ENCODE peak calls at places on chromosomes 5 and 9, in four cellular contexts. L, D, J and E are unnamed samples.
A peak's percentile ranks its signal among the peaks of the same experiment; 100 is the strongest.

GRCh38 chr9:134356496-134357470 is 30.5 kb downstream of the RXRA start:
- DNase-seq in L (no peak), D (peak; percentile 73), J (no peak), E (no peak)

GRCh38 chr5:133359861-133360260 is 252.5 kb downstream of the FSTL4 start:
- DNase-seq in J (no peak), L (no peak), D (no peak), E (no peak)

GRCh38 chr9:94108584-94108983 is 24.3 kb downstream of the PTPDC1 start:
- DNase-seq in L (no peak), D (no peak), J (peak; percentile 1), E (no peak)

GRCh38 chr5:111453747-111454146 is 58.6 kb downstream of the STARD4 start:
- DNase-seq in J (peak; percentile 61), D (peak; percentile 67), L (no peak), E (no peak)

GRCh38 chr5:113336975-113337374 is 97.8 kb downstream of the TSSK1B start:
- DNase-seq in J (peak; percentile 78), D (peak; percentile 22), L (peak; percentile 55), E (peak; percentile 47)

GRCh38 chr5:148951612-148952011 is 111.2 kb downstream of the SH3TC2 start:
- DNase-seq in L (no peak), J (no peak), D (no peak), E (no peak)

GRCh38 chr9:77386187-77386586 is 208.9 kb downstream of the VPS13A start:
- DNase-seq in J (peak; percentile 62), D (no peak), L (no peak), E (no peak)

GRCh38 chr5:19067741-19068140 is 920.3 kb downstream of the CDH18 start:
- DNase-seq in D (no peak), L (no peak), J (no peak), E (no peak)

GRCh38 chr9:110971234-110971633 is 67.0 kb downstream of the LPAR1 start:
- DNase-seq in D (no peak), J (no peak), L (no peak), E (no peak)

GRCh38 chr9:98917691-98918487 is 25.8 kb upstream of the COL15A1 start:
- DNase-seq in J (no peak), L (no peak), D (no peak), E (no peak)

GRCh38 chr9:119177141-119177540 is 192.1 kb downstream of the BRINP1 start:
- DNase-seq in J (no peak), L (no peak), D (no peak), E (no peak)

GRCh38 chr5:159628703-159629102 is 287.6 kb upstream of the ADRA1B start:
- DNase-seq in J (no peak), D (no peak), L (no peak), E (no peak)

GRCh38 chr9:706606-707451 is 134.7 kb upstream of the DMRT1 start:
- DNase-seq in D (peak; percentile 29), J (peak; percentile 86), L (peak; percentile 81), E (peak; percentile 53)

GRCh38 chr9:105911104-105911911 is 217.0 kb downstream of the TMEM38B start:
- DNase-seq in J (no peak), L (no peak), D (no peak), E (peak; percentile 88)

GRCh38 chr5:37695651-37696050 is 144.2 kb downstream of the GDNF start:
- DNase-seq in D (no peak), L (no peak), J (no peak), E (no peak)

GRCh38 chr9:31674264-31674663 is 710.2 kb upstream of the ACO1 start:
- DNase-seq in D (no peak), J (peak; percentile 1), L (no peak), E (no peak)

GRCh38 chr5:5497132-5497748 is 74.8 kb downstream of the ICE1 start:
- DNase-seq in D (peak; percentile 91), L (peak; percentile 64), J (peak; percentile 83), E (peak; percentile 62)

GRCh38 chr5:116378007-116378831 is 196.4 kb downstream of the SEMA6A start:
- DNase-seq in L (no peak), D (peak; percentile 27), J (no peak), E (no peak)

GRCh38 chr9:126886194-126886830 is 25.9 kb downstream of the ZBTB34 start:
- DNase-seq in J (no peak), L (no peak), D (no peak), E (no peak)
- TF ChIP-seq EZH2phosphoT487 in J (no peak), L (no peak), D (no peak), E (no peak)

DNA sequence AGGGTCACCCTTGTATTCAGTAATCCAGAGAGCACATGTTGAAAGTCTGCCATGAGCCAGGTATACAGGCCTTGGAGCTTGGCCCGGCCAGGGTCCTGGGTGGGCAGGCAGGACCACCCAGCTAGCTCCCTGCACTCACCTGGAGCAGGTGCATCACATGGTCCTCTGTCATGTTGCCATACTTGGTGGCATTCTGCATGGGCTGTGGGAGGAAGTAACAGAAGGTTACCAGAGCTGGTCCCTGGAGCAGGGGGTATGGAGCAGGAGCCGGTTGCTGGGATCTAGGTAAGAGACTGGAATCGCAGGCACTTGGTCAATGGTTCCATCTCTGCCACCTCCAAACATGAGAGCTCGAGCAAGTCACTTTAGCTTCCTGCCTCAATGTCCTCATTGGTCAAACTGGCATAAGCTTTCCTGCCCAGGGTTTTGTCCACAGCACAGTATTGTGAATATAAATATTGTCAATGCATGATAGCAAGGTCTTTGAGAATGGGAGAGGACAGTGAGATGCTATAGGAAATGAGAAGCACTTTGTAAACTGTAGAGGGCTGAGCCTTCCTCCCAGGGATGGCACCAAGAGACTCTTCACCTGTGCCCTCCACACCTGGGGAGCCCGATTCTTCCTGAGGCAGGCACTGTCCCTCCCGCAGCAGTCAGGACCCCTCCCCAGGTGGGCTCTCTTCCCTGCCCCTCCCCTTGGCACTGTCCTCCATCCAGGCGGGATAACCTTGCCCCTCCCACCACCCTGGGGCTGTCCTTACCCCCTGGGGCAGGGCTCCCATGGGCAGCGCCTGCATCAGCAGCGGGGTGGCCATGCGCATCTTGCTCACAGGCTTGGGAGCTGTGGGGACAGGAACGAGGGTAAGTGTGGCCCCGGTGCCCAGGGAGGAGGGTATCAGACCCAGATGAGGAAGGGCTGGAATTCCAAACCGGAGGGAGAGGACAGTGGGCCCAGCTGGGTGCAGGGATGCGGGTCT is 6.3 kb downstream of the CD74 start:
- DNase-seq in J (no peak), D (no peak), L (no peak), E (no peak)
- H3F3A ChIP-seq in J (no peaks in the 10 kb centered on the region), D (peaks cover 10% of the 10 kb centered on the region), L (peaks cover 24% of the 10 kb centered on the region), E (peaks cover 15% of the 10 kb centered on the region)

DNA sequence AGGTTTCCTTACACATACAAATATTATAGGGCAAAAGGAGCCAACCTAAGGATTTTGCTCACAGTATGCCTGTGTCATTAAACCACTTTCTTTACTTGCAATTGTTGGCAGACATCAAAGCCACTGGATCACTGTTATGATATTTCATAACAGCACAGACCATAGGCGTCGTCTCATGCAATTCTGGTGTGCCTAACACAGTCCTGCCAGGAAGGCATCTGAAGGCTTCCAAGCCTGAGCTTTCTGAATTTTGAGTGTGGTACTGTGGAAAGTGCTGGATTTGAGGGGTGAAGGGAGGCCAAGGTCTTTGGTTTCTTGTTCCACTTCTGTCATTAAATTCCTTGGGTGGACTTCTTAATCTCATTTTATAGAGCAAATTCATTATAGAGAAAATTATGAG is 441.4 kb upstream of the PIK3R1 start:
- DNase-seq in L (no peak), J (peak; percentile 65), D (no peak), E (no peak)
- H3K27ac ChIP-seq in L (no peak overlapping the region), J (peak overlapping the region; percentile 41), D (no peak overlapping the region), E (no peak overlapping the region)

GRCh38 chr9:21165516-21165915 is 944 bp downstream of the IFNA21 start:
- DNase-seq in D (no peak), J (no peak), L (no peak), E (no peak)

GRCh38 chr9:21155501-21155900 is 11.0 kb downstream of the IFNA21 start:
- DNase-seq in J (peak; percentile 39), L (no peak), D (no peak), E (no peak)

DNA sequence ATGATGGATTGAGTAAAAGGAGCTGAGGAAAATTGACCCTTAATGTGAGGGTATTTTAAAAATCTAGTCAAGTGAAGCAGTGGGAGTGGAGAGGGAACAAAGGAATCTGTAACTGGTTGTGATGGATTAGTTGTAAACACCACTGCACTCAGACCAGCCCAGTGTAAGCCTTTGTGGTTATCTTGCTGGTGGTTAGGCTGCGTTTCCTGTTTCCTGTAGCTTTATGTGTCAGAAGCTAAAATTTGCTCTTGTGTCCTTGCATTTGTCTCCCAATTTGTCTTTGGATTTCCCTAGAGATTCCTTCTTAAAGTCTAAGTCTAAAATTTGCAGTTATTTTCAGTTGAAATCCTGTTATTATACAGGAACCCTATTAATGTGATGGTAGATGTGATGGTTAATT is 6.3 kb downstream of the IFNA21 start:
- DNase-seq in L (peak; percentile 55), D (no peak), J (no peak), E (peak; percentile 27)
- TF ChIP-seq EZH2phosphoT487 in L (no peak), D (no peak), J (no peak), E (no peak)

GRCh38 chr5:119340597-119341218 is 15.1 kb upstream of the TNFAIP8 start:
- DNase-seq in L (peak; percentile 96), D (no peak), J (no peak), E (no peak)

GRCh38 chr5:119342414-119342813 is 13.4 kb upstream of the TNFAIP8 start:
- DNase-seq in D (no peak), L (no peak), J (no peak), E (no peak)

GRCh38 chr5:119343042-119343441 is 12.8 kb upstream of the TNFAIP8 start:
- DNase-seq in J (no peak), D (no peak), L (no peak), E (no peak)

GRCh38 chr5:119339965-119340364 is 15.9 kb upstream of the TNFAIP8 start:
- DNase-seq in J (no peak), D (no peak), L (peak; percentile 51), E (no peak)

DNA sequence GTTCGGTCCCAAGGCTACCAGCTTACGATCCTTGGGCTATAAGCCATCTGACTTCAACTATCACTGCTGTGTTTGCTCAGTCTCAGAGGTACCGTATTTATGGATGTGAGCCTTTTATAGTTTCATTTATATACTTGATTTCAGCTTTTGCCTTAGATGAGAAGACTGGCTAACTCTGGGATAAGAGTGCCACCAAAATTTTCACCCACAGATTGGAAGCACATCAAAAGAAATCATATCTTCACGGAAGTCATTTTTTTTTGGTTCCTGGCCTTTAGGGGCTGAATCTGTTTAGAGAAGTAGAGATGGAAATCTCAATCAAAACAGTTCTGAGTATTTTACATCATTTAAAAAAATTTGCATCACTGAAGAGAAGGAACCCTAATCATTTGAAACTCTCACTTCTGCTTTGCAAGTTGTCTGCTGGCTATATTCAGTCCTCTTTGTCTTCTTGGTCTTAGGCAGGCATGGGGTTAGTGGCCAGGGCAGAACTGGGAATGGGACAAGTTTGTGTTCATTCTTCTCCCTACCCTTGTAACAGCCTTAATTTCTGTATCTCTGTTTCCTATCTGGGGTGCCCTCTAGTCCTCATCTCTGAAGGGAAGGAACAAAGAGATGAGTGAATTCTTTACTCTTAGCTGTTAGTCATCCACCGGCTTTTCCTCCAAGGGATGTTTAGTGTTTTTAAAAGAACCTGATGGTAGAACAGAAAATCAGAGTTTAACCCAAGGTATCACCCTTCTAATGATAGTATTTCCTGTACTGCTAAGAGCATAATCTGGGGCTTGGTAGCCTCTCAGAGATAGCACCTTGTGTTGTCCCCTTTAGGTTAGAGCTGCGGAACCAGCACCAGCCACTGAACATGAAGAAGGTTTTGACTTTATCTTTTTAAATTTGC is 14.1 kb upstream of the TNFAIP8 start:
- DNase-seq in J (no peak), L (peak; percentile 41), D (no peak), E (no peak)
- H3F3A ChIP-seq in J (no peaks in the 10 kb centered on the region), L (peaks cover 63% of the 10 kb centered on the region), D (no peaks in the 10 kb centered on the region), E (no peaks in the 10 kb centered on the region)

GRCh38 chr9:89183146-89183545 is 4.5 kb upstream of the SHC3 start:
- DNase-seq in L (no peak), D (no peak), J (no peak), E (no peak)
- H3K27ac ChIP-seq in L (no peak overlapping the region), D (no peak overlapping the region), J (no peak overlapping the region), E (no peak overlapping the region)